ENCODE peak calls at places on chromosomes 5 and 9, in eight cellular contexts. I, S, Q, E, M, T, P and D are unnamed samples.

GRCh38 chr5:159821541-159821940 is 94.7 kb upstream of the ADRA1B start:
- DNase-seq in I (no peak), S (no peak), Q (no peak), E (no peak), M (no peak), T (no peak), P (no peak), D (no peak)

GRCh38 chr5:164013077-164013670 is 507.8 kb downstream of the MAT2B start:
- DNase-seq in I (peak; percentile 5), S (peak; percentile 43), Q (peak; percentile 25), E (peak; percentile 91), M (peak; percentile 44), T (no peak), P (peak; percentile 73), D (peak; percentile 7)

GRCh38 chr5:140608730-140609520 is 24.1 kb downstream of the CD14 start:
- DNase-seq in I (no peak), S (no peak), Q (no peak), E (peak; percentile 40), M (peak; percentile 37), T (no peak), P (peak; percentile 20), D (peak; percentile 21)

GRCh38 chr5:41414598-41414997 is 95.8 kb downstream of the PLCXD3 start:
- DNase-seq in I (peak; percentile 61), S (no peak), Q (peak; percentile 66), E (peak; percentile 97), M (no peak), T (no peak), P (peak; percentile 95), D (no peak)

GRCh38 chr5:135030691-135031145 is 3.3 kb downstream of the PITX1 start:
- DNase-seq in I (no peak), S (peak; percentile 79), Q (no peak), E (no peak), M (no peak), T (no peak), P (no peak), D (no peak)

GRCh38 chr5:166488560-166488959 is 1802.9 kb upstream of the WWC1 start:
- DNase-seq in I (no peak), S (no peak), Q (no peak), E (no peak), M (no peak), T (no peak), P (no peak), D (no peak)

GRCh38 chr5:43304520-43304919 is 8.7 kb downstream of the HMGCS1 start:
- DNase-seq in I (no peak), S (no peak), Q (no peak), E (no peak), M (no peak), T (no peak), P (no peak), D (no peak)

GRCh38 chr5:132067451-132067850 is 6.1 kb upstream of the CSF2 start:
- DNase-seq in I (no peak), S (no peak), Q (no peak), E (no peak), M (no peak), T (no peak), P (no peak), D (no peak)

GRCh38 chr9:98315551-98316060 is 60.2 kb upstream of the TBC1D2 start:
- DNase-seq in I (peak; percentile 74), S (peak; percentile 95), Q (peak; percentile 52), E (peak; percentile 93), M (peak; percentile 81), T (peak; percentile 64), P (peak; percentile 89), D (peak; percentile 93)

GRCh38 chr5:38329132-38329715 is 70.9 kb downstream of the EGFLAM start:
- DNase-seq in I (no peak), S (no peak), Q (peak; percentile 61), E (peak; percentile 58), M (no peak), T (no peak), P (peak; percentile 67), D (peak; percentile 29)

GRCh38 chr5:160774646-160775313 is 77.2 kb downstream of the ATP10B start:
- DNase-seq in I (no peak), S (no peak), Q (no peak), E (no peak), M (no peak), T (peak; percentile 61), P (no peak), D (no peak)

GRCh38 chr5:13786016-13786415 is 158.5 kb downstream of the DNAH5 start:
- DNase-seq in I (no peak), S (no peak), Q (no peak), E (no peak), M (no peak), T (no peak), P (no peak), D (no peak)

GRCh38 chr9:123048748-123049147 is 15.3 kb downstream of the GPR21 start:
- DNase-seq in I (peak; percentile 36), S (no peak), Q (no peak), E (peak; percentile 59), M (no peak), T (no peak), P (no peak), D (peak; percentile 26)

GRCh38 chr5:71456362-71456743 is 902 bp downstream of the BDP1 start:
- DNase-seq in I (no peak), S (no peak), Q (no peak), E (no peak), M (no peak), T (no peak), P (no peak), D (no peak)

GRCh38 chr9:1005043-1005667 is 28.7 kb downstream of the DMRT3 start:
- DNase-seq in I (peak; percentile 22), S (peak; percentile 62), Q (no peak), E (peak; percentile 54), M (peak; percentile 14), T (peak; percentile 2), P (peak; percentile 59), D (peak; percentile 72)

GRCh38 chr5:180313677-180314076 is 21.8 kb upstream of the MAPK9 start:
- DNase-seq in I (no peak), S (no peak), Q (no peak), E (no peak), M (peak; percentile 52), T (no peak), P (no peak), D (no peak)

GRCh38 chr5:142915840-142916424 is 145.8 kb downstream of the ARHGAP26 start:
- DNase-seq in I (no peak), S (peak; percentile 75), Q (no peak), E (peak; percentile 41), M (no peak), T (no peak), P (peak; percentile 64), D (peak; percentile 19)

GRCh38 chr9:86765040-86765343 is 182.3 kb downstream of the GAS1 start:
- DNase-seq in I (no peak), S (no peak), Q (no peak), E (no peak), M (no peak), T (no peak), P (no peak), D (no peak)

GRCh38 chr5:179265529-179266290 is 79.6 kb downstream of the ADAMTS2 start:
- DNase-seq in I (peak; percentile 100), S (peak; percentile 47), Q (peak; percentile 72), E (peak; percentile 99), M (peak; percentile 87), T (peak; percentile 44), P (peak; percentile 99), D (peak; percentile 95)

GRCh38 chr9:90300901-90301688 is 341.5 kb downstream of the DIRAS2 start:
- DNase-seq in I (peak; percentile 70), S (no peak), Q (peak; percentile 97), E (peak; percentile 82), M (peak; percentile 8), T (no peak), P (peak; percentile 93), D (peak; percentile 93)

GRCh38 chr9:133115604-133116345 is 5.3 kb downstream of the RALGDS start:
- DNase-seq in I (peak; percentile 65), S (no peak), Q (no peak), E (no peak), M (no peak), T (no peak), P (peak; percentile 61), D (peak; percentile 81)

GRCh38 chr5:149886060-149886459 is 58.5 kb downstream of the PDE6A start:
- DNase-seq in I (no peak), S (no peak), Q (no peak), E (peak; percentile 38), M (no peak), T (no peak), P (peak; percentile 54), D (peak; percentile 31)